ENCODE peak calls at places on chromosomes 3 and 15, in seven cellular contexts. B is K562, X is IMR-90, P is stomach, T is heart left ventricle, N is transverse colon, I is HepG2. G is an unnamed sample.

GRCh38 chr3:55571216-55571813 is 84.2 kb upstream of the WNT5A start:
- DNase-seq in B (no peak), P (no peak), X (no peak), I (no peak), T (no peak), N (no peak), G (peak; percentile 36)

GRCh38 chr3:43894176-43895049 is 203.7 kb downstream of the ABHD5 start:
- DNase-seq in B (peak; percentile 71), P (peak; percentile 52), I (no peak), X (peak; percentile 68), N (peak; percentile 37), T (peak; percentile 35), G (peak; percentile 72)

GRCh38 chr3:63370094-63370493 is 92.0 kb downstream of the SYNPR start:
- DNase-seq in I (no peak), X (no peak), P (no peak), N (no peak), B (no peak), T (no peak), G (no peak)

GRCh38 chr3:134603956-134604355 is 46.9 kb downstream of the KY start:
- DNase-seq in X (no peak), T (no peak), B (no peak), I (no peak), P (no peak), N (no peak), G (no peak)

GRCh38 chr15:67144609-67145306 is 79.4 kb downstream of the SMAD3 start:
- DNase-seq in N (no peak), T (no peak), B (no peak), I (no peak), P (no peak), X (peak; percentile 96), G (no peak)

GRCh38 chr15:59622289-59622688 is 10.7 kb downstream of the GCNT3 start:
- DNase-seq in X (peak; percentile 34), N (peak; percentile 84), I (peak; percentile 79), B (peak; percentile 33), P (peak; percentile 66), T (no peak), G (peak; percentile 17)

GRCh38 chr15:45634442-45635190 is at the start of gene SQOR:
- DNase-seq in T (peak; percentile 88), X (peak; percentile 54), P (peak; percentile 91), N (peak; percentile 93), I (peak; percentile 68), B (peak; percentile 15), G (peak; percentile 94)

GRCh38 chr15:99507016-99507731 is 58.6 kb upstream of the MEF2A start:
- DNase-seq in N (no peak), I (peak; percentile 21), X (peak; percentile 88), P (no peak), B (no peak), T (peak; percentile 78), G (no peak)

GRCh38 chr15:29952245-29952644 is 130.0 kb upstream of the TJP1 start:
- DNase-seq in P (no peak), X (no peak), B (no peak), I (no peak), N (no peak), T (no peak), G (peak; percentile 22)

GRCh38 chr15:98760112-98760826 is 111.9 kb downstream of the IGF1R start:
- DNase-seq in N (no peak), B (no peak), P (peak; percentile 72), T (peak; percentile 39), I (no peak), X (no peak), G (peak; percentile 64)

GRCh38 chr15:39028069-39028468 is 463.5 kb upstream of the RASGRP1 start:
- DNase-seq in N (no peak), P (no peak), B (no peak), I (no peak), X (peak; percentile 78), T (no peak), G (peak; percentile 4)

GRCh38 chr15:101620645-101621044 is 31.5 kb downstream of the TM2D3 start:
- DNase-seq in X (no peak), N (no peak), T (no peak), B (no peak), I (no peak), P (no peak), G (no peak)

DNA sequence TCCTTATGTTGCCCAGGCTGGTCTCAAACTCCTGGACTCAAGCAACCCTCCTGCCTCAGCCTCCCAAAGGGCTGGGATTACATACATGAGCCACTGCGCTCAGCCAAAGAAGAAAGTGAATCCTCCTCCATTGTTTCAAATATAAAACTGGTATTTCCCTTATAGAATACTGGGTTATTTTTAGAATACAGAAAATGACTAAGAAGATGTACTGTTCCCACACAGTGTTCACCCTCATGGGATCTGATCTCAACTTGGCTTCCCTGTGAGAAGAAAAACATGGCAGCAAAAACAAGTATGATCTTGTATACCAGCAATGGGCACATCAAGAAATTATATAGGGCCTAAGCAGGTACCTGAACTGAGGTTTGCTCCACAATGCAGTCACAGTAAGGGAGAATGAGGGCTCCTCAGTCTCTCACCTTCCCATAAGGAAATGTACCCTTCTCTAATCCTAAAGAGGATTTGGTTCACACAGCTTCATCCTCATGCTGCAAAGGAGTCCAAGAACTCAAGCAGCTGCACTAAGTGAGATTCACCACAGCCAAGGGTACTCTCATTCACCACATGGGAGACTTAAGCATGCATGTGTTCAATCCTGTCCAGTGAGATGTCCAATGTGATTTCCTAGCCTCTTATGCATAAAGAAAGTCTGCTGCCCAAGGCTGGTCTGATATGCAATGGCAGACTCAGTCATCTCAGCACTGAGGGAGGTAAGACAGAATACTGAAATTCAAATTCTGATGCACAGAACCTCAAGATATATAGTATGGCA is 25.8 kb downstream of the USP4 start:
- DNase-seq in P (no peak), B (no peak), X (peak; percentile 60), N (no peak), I (no peak), T (no peak), G (no peak)
- H3K27ac ChIP-seq in P (no peak overlapping the region), B (no peak overlapping the region), X (no peak overlapping the region), N (no peak overlapping the region), I (no peak overlapping the region), T (no peak overlapping the region), G (no peak overlapping the region)

GRCh38 chr15:31004220-31004733 is 12.8 kb upstream of the MTMR10 start:
- DNase-seq in T (peak; percentile 80), B (no peak), I (no peak), N (peak; percentile 69), X (no peak), P (peak; percentile 36), G (no peak)
- TF ChIP-seq POLR2A in T (no peak), B (no peak), I (no peak), N (no peak), X (no peak), P (no peak), G (no peak)

GRCh38 chr15:51338496-51338895 is at the start of gene CYP19A1:
- DNase-seq in P (no peak), B (no peak), X (no peak), I (no peak), N (no peak), T (no peak), G (no peak)

GRCh38 chr15:51343466-51343865 is 2.0 kb downstream of the GLDN start:
- DNase-seq in P (no peak), B (no peak), X (no peak), N (no peak), T (no peak), I (no peak), G (no peak)

GRCh38 chr15:51336011-51336410 is 2.4 kb downstream of the CYP19A1 start:
- DNase-seq in B (peak; percentile 19), N (no peak), I (no peak), P (no peak), T (peak; percentile 52), X (no peak), G (no peak)

GRCh38 chr15:51342249-51342999 is 969 bp downstream of the GLDN start:
- DNase-seq in X (no peak), T (no peak), B (no peak), N (no peak), P (no peak), I (no peak), G (no peak)

GRCh38 chr15:51341366-51342248 is at the start of gene GLDN:
- DNase-seq in P (peak; percentile 52), N (no peak), T (peak; percentile 35), B (no peak), X (peak; percentile 2), I (no peak), G (no peak)
- H3K4me3 ChIP-seq in P (peak within 1 kb of the TSS; percentile 51), N (peak within 1 kb of the TSS; percentile 30), T (peak within 1 kb of the TSS; percentile 51), B (no peak within 1 kb of the TSS), X (no peak within 1 kb of the TSS), I (no peak within 1 kb of the TSS), G (no peak within 1 kb of the TSS)

GRCh38 chr3:159654183-159655134 is 334.2 kb upstream of the IL12A start:
- DNase-seq in X (no peak), P (no peak), I (no peak), B (no peak), T (no peak), N (no peak), G (no peak)
- H3K27ac ChIP-seq in X (no peak overlapping the region), P (no peak overlapping the region), I (no peak overlapping the region), B (no peak overlapping the region), T (peak overlapping the region; percentile 26), N (no peak overlapping the region), G (no peak overlapping the region)

GRCh38 chr3:163548005-163548404 is 1530.3 kb downstream of the SI start:
- DNase-seq in I (no peak), X (no peak), N (no peak), B (no peak), T (no peak), P (no peak), G (no peak)
- TF ChIP-seq POLR2A in I (no peak), X (no peak), N (no peak), B (no peak), T (no peak), P (no peak), G (no peak)

GRCh38 chr15:100601158-100601557 is 826 bp downstream of the LINS1 start:
- DNase-seq in P (no peak), T (no peak), N (no peak), X (no peak), B (peak; percentile 21), I (no peak), G (peak; percentile 38)
- H3K4me3 ChIP-seq in P (peak overlapping the region; percentile 94), T (peak overlapping the region; percentile 92), N (peak overlapping the region; percentile 81), X (peak overlapping the region; percentile 66), B (peak overlapping the region; percentile 95), I (peak overlapping the region; percentile 99), G (peak overlapping the region; percentile 88)

GRCh38 chr3:29333520-29333919 is 52.6 kb downstream of the RBMS3 start:
- DNase-seq in X (peak; percentile 37), I (no peak), T (no peak), P (no peak), B (no peak), N (no peak), G (no peak)
- H3K27ac ChIP-seq in X (no peak overlapping the region), I (no peak overlapping the region), T (no peak overlapping the region), P (no peak overlapping the region), B (no peak overlapping the region), N (no peak overlapping the region), G (peak overlapping the region; percentile 91)

GRCh38 chr3:82386656-82387055 is 625.2 kb upstream of the GBE1 start:
- DNase-seq in P (no peak), X (no peak), T (no peak), I (no peak), B (no peak), N (no peak), G (no peak)
- TF ChIP-seq POLR2A in P (no peak), X (no peak), T (no peak), I (no peak), B (no peak), N (no peak), G (no peak)

GRCh38 chr3:71389911-71390573 is 193.5 kb downstream of the FOXP1 start:
- DNase-seq in I (peak; percentile 39), B (no peak), N (peak; percentile 67), X (peak; percentile 65), T (peak; percentile 59), P (peak; percentile 74), G (peak; percentile 64)
- H3K4me3 ChIP-seq in I (no peak overlapping the region), B (peak overlapping the region; percentile 8), N (no peak overlapping the region), X (no peak overlapping the region), T (no peak overlapping the region), P (no peak overlapping the region), G (no peak overlapping the region)

G was measured in thyroid gland.